ENCODE peak calls at places on chromosomes 12 and 14, in six cellular contexts. W, G, U, X, J and S are unnamed samples.

GRCh38 chr14:29278301-29278700 is 511.7 kb downstream of the FOXG1 start:
- DNase-seq in X (no peak), J (no peak), U (peak; percentile 49), G (no peak), W (peak; percentile 6), S (peak; percentile 5)

GRCh38 chr12:52205584-52206308 is 13.9 kb upstream of the KRT80 start:
- DNase-seq in J (no peak), G (no peak), U (no peak), X (no peak), W (no peak), S (no peak)

GRCh38 chr14:22998324-22999012 is 11.5 kb downstream of the C14orf93 start:
- DNase-seq in U (no peak), G (no peak), W (no peak), J (no peak), X (no peak), S (no peak)

GRCh38 chr14:59897757-59898383 is 22.1 kb upstream of the LRRC9 start:
- DNase-seq in J (peak; percentile 87), W (peak; percentile 6), X (peak; percentile 4), U (peak; percentile 29), G (no peak), S (no peak)

GRCh38 chr14:96117101-96117897 is 78.1 kb downstream of the C14orf132 start:
- DNase-seq in G (no peak), W (peak; percentile 56), X (no peak), U (no peak), J (peak; percentile 14), S (no peak)

GRCh38 chr14:55071870-55072640 is 20.6 kb downstream of the MAPK1IP1L start:
- DNase-seq in X (peak; percentile 99), J (peak; percentile 75), U (peak; percentile 63), W (peak; percentile 98), G (peak; percentile 95), S (peak; percentile 71)

GRCh38 chr12:87227157-87227556 is 802.0 kb downstream of the C12orf50 start:
- DNase-seq in W (peak; percentile 65), U (no peak), X (no peak), J (no peak), G (no peak), S (no peak)

GRCh38 chr14:90760591-90761316 is 55.5 kb downstream of the TTC7B start:
- DNase-seq in J (peak; percentile 64), X (peak; percentile 28), G (no peak), W (peak; percentile 28), U (peak; percentile 59), S (no peak)

GRCh38 chr12:54379401-54380201 is 4.9 kb downstream of the ZNF385A start:
- DNase-seq in X (peak; percentile 81), G (no peak), J (peak; percentile 94), W (peak; percentile 74), U (peak; percentile 83), S (peak; percentile 75)

GRCh38 chr14:28243600-28243999 is 523.0 kb upstream of the FOXG1 start:
- DNase-seq in U (no peak), W (peak; percentile 23), X (no peak), G (no peak), J (peak; percentile 39), S (no peak)

GRCh38 chr12:69266045-69266635 is 26.8 kb downstream of the CPSF6 start:
- DNase-seq in G (no peak), W (peak; percentile 72), X (peak; percentile 59), U (peak; percentile 86), J (peak; percentile 70), S (no peak)

GRCh38 chr12:130161261-130162231 is 718 bp upstream of the FZD10 start:
- DNase-seq in U (no peak), W (peak; percentile 18), X (no peak), J (no peak), G (no peak), S (no peak)

GRCh38 chr12:119229837-119230236 is 51.1 kb downstream of the HSPB8 start:
- DNase-seq in X (peak; percentile 18), J (peak; percentile 49), U (peak; percentile 73), W (peak; percentile 35), G (peak; percentile 4), S (no peak)

GRCh38 chr14:80498533-80498932 is 287.2 kb upstream of the DIO2 start:
- DNase-seq in J (no peak), X (no peak), W (no peak), U (no peak), G (no peak), S (no peak)

GRCh38 chr14:101313268-101313667 is 248.0 kb upstream of the DIO3 start:
- DNase-seq in X (no peak), U (no peak), G (no peak), W (no peak), J (no peak), S (no peak)

GRCh38 chr12:111012918-111013317 is 92.5 kb upstream of the MYL2 start:
- DNase-seq in U (no peak), W (no peak), J (no peak), X (no peak), G (no peak), S (no peak)

DNA sequence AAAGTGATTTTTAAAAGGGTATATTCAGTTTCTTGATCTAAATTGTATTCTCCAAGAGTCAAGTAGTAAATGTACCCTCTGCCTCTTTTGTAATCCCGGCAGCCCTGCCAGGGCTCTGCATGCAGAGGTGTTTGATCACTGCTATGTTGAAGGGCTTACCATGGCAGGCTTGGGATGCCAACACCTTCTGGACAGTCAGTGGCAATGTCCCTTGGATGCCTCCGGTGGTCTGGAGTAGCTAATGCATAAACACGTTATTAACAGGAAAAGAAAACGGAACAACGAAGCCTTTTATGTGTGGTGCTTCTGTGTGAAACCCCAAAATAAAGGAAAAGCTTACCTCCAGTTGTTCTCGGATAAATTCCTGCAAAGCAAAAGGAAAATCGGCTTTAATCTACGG is 19.9 kb downstream of the EIF2B2 start:
- DNase-seq in X (no peak), W (no peak), U (peak; percentile 13), J (peak; percentile 33), G (no peak), S (no peak)
- TF ChIP-seq CTCF in X (peak; percentile 69), W (peak; percentile 56), U (peak; percentile 53), J (peak; percentile 68), G (peak; percentile 43), S (peak; percentile 40)

DNA sequence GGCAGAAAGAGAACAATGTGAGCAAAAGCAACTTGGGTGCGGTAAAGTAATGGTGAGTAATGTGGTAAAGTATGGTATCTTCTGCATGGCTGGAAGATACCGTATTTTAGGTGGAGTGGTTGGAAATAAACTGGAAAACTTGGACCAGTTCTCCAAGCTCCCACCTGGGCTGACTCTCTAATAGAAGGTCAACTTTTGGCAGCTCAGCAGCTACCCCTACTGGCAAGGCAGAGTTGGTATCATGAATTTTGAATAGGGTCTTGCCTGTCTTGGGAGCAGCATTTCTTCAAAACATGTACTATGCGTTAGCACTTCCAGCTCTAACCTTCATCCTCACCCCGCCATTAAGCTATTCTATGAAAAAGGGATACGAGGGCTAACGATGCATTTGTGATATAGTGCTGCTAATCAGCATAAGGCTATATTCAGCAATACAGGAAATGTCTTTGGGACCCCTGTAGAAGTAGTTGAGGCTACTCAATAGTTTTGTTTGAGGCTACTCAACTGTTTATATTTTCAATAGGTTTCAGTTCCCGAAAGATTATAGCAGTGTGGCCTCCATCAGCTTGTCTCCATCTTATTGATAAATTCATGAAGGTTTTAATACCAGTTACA is 276.3 kb upstream of the FAR2 start:
- DNase-seq in X (peak; percentile 46), U (peak; percentile 70), W (peak; percentile 62), J (peak; percentile 100), G (peak; percentile 19), S (peak; percentile 2)
- TF ChIP-seq CTCF in X (peak; percentile 83), U (peak; percentile 69), W (peak; percentile 85), J (no peak), G (peak; percentile 97), S (peak; percentile 85)

GRCh38 chr12:2739069-2739468 is 55.7 kb upstream of the FKBP4 start:
- DNase-seq in G (no peak), X (no peak), J (no peak), U (no peak), W (no peak), S (no peak)

GRCh38 chr12:2737656-2738241 is 57.0 kb upstream of the FKBP4 start:
- DNase-seq in W (no peak), J (no peak), X (no peak), U (no peak), G (no peak), S (no peak)

GRCh38 chr12:2745655-2746054 is 49.1 kb upstream of the FKBP4 start:
- DNase-seq in G (no peak), U (no peak), X (no peak), W (peak; percentile 6), J (no peak), S (no peak)

GRCh38 chr12:2743478-2743877 is 51.3 kb upstream of the FKBP4 start:
- DNase-seq in J (no peak), W (no peak), G (no peak), X (no peak), U (no peak), S (no peak)

GRCh38 chr12:2739832-2740641 is 54.7 kb upstream of the FKBP4 start:
- DNase-seq in G (no peak), X (peak; percentile 60), W (peak; percentile 22), U (peak; percentile 37), J (peak; percentile 64), S (no peak)
- TF ChIP-seq CTCF in G (peak; percentile 71), X (peak; percentile 84), W (peak; percentile 58), U (peak; percentile 25), J (peak; percentile 71), S (peak; percentile 43)

GRCh38 chr14:98951521-98952152 is 320.4 kb downstream of the BCL11B start:
- DNase-seq in X (no peak), G (no peak), U (no peak), W (no peak), J (no peak), S (no peak)
- TF ChIP-seq CTCF in X (no peak), G (no peak), U (no peak), W (no peak), J (no peak), S (no peak)

GRCh38 chr12:65672441-65672840 is 151.8 kb upstream of the HMGA2 start:
- DNase-seq in G (no peak), J (no peak), X (no peak), U (no peak), W (no peak), S (no peak)

GRCh38 chr12:65675141-65675621 is 149.1 kb upstream of the HMGA2 start:
- DNase-seq in J (no peak), G (no peak), U (peak; percentile 26), W (peak; percentile 41), X (no peak), S (no peak)

GRCh38 chr12:65670775-65671174 is 153.5 kb upstream of the HMGA2 start:
- DNase-seq in W (peak; percentile 85), U (no peak), G (no peak), J (peak; percentile 69), X (peak; percentile 68), S (no peak)

GRCh38 chr12:65673291-65673690 is 151.0 kb upstream of the HMGA2 start:
- DNase-seq in G (no peak), W (no peak), J (peak; percentile 59), X (no peak), U (no peak), S (no peak)

GRCh38 chr12:65673732-65674131 is 150.6 kb upstream of the HMGA2 start:
- DNase-seq in X (peak; percentile 22), G (no peak), J (peak; percentile 32), U (peak; percentile 50), W (peak; percentile 14), S (no peak)
- TF ChIP-seq CTCF in X (peak; percentile 71), G (no peak), J (peak; percentile 56), U (no peak), W (peak; percentile 27), S (no peak)